ENCODE peak calls at places on chromosomes 12 and 14, in nine cellular contexts. One of them, this sample, is unnamed.

GRCh38 chr14:80356413-80356812 is 145.1 kb upstream of the DIO2 start:
- DNase-seq in HL-60: no peak
- DNase-seq in transverse colon: no peak
- DNase-seq in GM23338: peak
- DNase-seq in vagina: no peak
- DNase-seq in suprapubic skin: no peak
- DNase-seq in HCT116: no peak
- DNase-seq in spleen: no peak
- DNase-seq in GM12878: no peak
- DNase-seq in this sample: no peak

GRCh38 chr14:99891900-99892299 is 98.7 kb downstream of the EML1 start:
- DNase-seq in HL-60: no peak
- DNase-seq in transverse colon: no peak
- DNase-seq in GM23338: no peak
- DNase-seq in vagina: no peak
- DNase-seq in suprapubic skin: no peak
- DNase-seq in HCT116: no peak
- DNase-seq in spleen: no peak
- DNase-seq in GM12878: no peak
- DNase-seq in this sample: no peak

GRCh38 chr12:111451649-111452129 is 46.0 kb downstream of the SH2B3 start:
- DNase-seq in HL-60: peak
- DNase-seq in transverse colon: no peak
- DNase-seq in GM23338: peak
- DNase-seq in vagina: peak
- DNase-seq in suprapubic skin: no peak
- DNase-seq in HCT116: peak
- DNase-seq in spleen: no peak
- DNase-seq in GM12878: no peak
- DNase-seq in this sample: peak

GRCh38 chr14:88831285-88831684 is 6.8 kb downstream of the TTC8 start:
- DNase-seq in HL-60: no peak
- DNase-seq in transverse colon: no peak
- DNase-seq in GM23338: no peak
- DNase-seq in vagina: no peak
- DNase-seq in suprapubic skin: no peak
- DNase-seq in HCT116: peak
- DNase-seq in spleen: no peak
- DNase-seq in GM12878: no peak
- DNase-seq in this sample: no peak

GRCh38 chr12:130972589-130972950 is 18.9 kb downstream of the ADGRD1 start:
- DNase-seq in HL-60: no peak
- DNase-seq in transverse colon: no peak
- DNase-seq in GM23338: no peak
- DNase-seq in vagina: no peak
- DNase-seq in suprapubic skin: no peak
- DNase-seq in HCT116: no peak
- DNase-seq in spleen: peak
- DNase-seq in GM12878: no peak
- DNase-seq in this sample: no peak

GRCh38 chr14:20195911-20196310 is 5.2 kb downstream of the OR11G2 start:
- DNase-seq in HL-60: no peak
- DNase-seq in transverse colon: no peak
- DNase-seq in GM23338: no peak
- DNase-seq in vagina: no peak
- DNase-seq in suprapubic skin: no peak
- DNase-seq in HCT116: no peak
- DNase-seq in spleen: no peak
- DNase-seq in GM12878: no peak
- DNase-seq in this sample: no peak

GRCh38 chr12:120055231-120055630 is 61.3 kb downstream of the RAB35 start:
- DNase-seq in HL-60: no peak
- DNase-seq in transverse colon: no peak
- DNase-seq in GM23338: no peak
- DNase-seq in vagina: no peak
- DNase-seq in suprapubic skin: no peak
- DNase-seq in HCT116: no peak
- DNase-seq in spleen: no peak
- DNase-seq in GM12878: no peak
- DNase-seq in this sample: no peak

GRCh38 chr14:89848165-89848564 is 106.4 kb downstream of the EFCAB11 start:
- DNase-seq in HL-60: no peak
- DNase-seq in transverse colon: no peak
- DNase-seq in GM23338: peak
- DNase-seq in vagina: no peak
- DNase-seq in suprapubic skin: no peak
- DNase-seq in HCT116: no peak
- DNase-seq in spleen: no peak
- DNase-seq in GM12878: no peak
- DNase-seq in this sample: no peak

GRCh38 chr12:19546611-19547162 is 107.4 kb downstream of the AEBP2 start:
- DNase-seq in HL-60: no peak
- DNase-seq in transverse colon: no peak
- DNase-seq in GM23338: no peak
- DNase-seq in vagina: no peak
- DNase-seq in suprapubic skin: no peak
- DNase-seq in HCT116: no peak
- DNase-seq in spleen: no peak
- DNase-seq in GM12878: no peak
- DNase-seq in this sample: no peak

GRCh38 chr14:61519106-61519505 is 176.2 kb upstream of the HIF1A start:
- DNase-seq in HL-60: no peak
- DNase-seq in transverse colon: no peak
- DNase-seq in GM23338: no peak
- DNase-seq in vagina: no peak
- DNase-seq in suprapubic skin: no peak
- DNase-seq in HCT116: no peak
- DNase-seq in spleen: no peak
- DNase-seq in GM12878: no peak
- DNase-seq in this sample: no peak

GRCh38 chr12:3964404-3964803 is 91.2 kb upstream of the PARP11 start:
- DNase-seq in HL-60: peak
- DNase-seq in transverse colon: no peak
- DNase-seq in GM23338: peak
- DNase-seq in vagina: no peak
- DNase-seq in suprapubic skin: no peak
- DNase-seq in HCT116: peak
- DNase-seq in spleen: no peak
- DNase-seq in GM12878: no peak
- DNase-seq in this sample: no peak

GRCh38 chr14:53963491-53964227 is 7.0 kb upstream of the BMP4 start:
- DNase-seq in HL-60: no peak
- DNase-seq in transverse colon: peak
- DNase-seq in GM23338: peak
- DNase-seq in vagina: no peak
- DNase-seq in suprapubic skin: peak
- DNase-seq in HCT116: no peak
- DNase-seq in spleen: no peak
- DNase-seq in GM12878: no peak
- DNase-seq in this sample: no peak

GRCh38 chr12:73110816-73111215 is 838.6 kb downstream of the TRHDE start:
- DNase-seq in HL-60: no peak
- DNase-seq in transverse colon: no peak
- DNase-seq in GM23338: no peak
- DNase-seq in vagina: no peak
- DNase-seq in suprapubic skin: no peak
- DNase-seq in HCT116: no peak
- DNase-seq in spleen: no peak
- DNase-seq in GM12878: no peak
- DNase-seq in this sample: no peak

GRCh38 chr12:86929962-86930361 is 673.8 kb upstream of the MGAT4C start:
- DNase-seq in HL-60: no peak
- DNase-seq in transverse colon: no peak
- DNase-seq in GM23338: no peak
- DNase-seq in vagina: no peak
- DNase-seq in suprapubic skin: no peak
- DNase-seq in HCT116: no peak
- DNase-seq in spleen: no peak
- DNase-seq in GM12878: no peak
- DNase-seq in this sample: no peak
- TF ChIP-seq POLR2AphosphoS5 in HL-60: no peak
- TF ChIP-seq POLR2AphosphoS5 in transverse colon: no peak
- TF ChIP-seq POLR2AphosphoS5 in GM23338: no peak
- TF ChIP-seq POLR2AphosphoS5 in vagina: no peak
- TF ChIP-seq POLR2AphosphoS5 in suprapubic skin: no peak
- TF ChIP-seq POLR2AphosphoS5 in HCT116: no peak
- TF ChIP-seq POLR2AphosphoS5 in spleen: no peak
- TF ChIP-seq POLR2AphosphoS5 in GM12878: no peak
- TF ChIP-seq POLR2AphosphoS5 in this sample: no peak

DNA sequence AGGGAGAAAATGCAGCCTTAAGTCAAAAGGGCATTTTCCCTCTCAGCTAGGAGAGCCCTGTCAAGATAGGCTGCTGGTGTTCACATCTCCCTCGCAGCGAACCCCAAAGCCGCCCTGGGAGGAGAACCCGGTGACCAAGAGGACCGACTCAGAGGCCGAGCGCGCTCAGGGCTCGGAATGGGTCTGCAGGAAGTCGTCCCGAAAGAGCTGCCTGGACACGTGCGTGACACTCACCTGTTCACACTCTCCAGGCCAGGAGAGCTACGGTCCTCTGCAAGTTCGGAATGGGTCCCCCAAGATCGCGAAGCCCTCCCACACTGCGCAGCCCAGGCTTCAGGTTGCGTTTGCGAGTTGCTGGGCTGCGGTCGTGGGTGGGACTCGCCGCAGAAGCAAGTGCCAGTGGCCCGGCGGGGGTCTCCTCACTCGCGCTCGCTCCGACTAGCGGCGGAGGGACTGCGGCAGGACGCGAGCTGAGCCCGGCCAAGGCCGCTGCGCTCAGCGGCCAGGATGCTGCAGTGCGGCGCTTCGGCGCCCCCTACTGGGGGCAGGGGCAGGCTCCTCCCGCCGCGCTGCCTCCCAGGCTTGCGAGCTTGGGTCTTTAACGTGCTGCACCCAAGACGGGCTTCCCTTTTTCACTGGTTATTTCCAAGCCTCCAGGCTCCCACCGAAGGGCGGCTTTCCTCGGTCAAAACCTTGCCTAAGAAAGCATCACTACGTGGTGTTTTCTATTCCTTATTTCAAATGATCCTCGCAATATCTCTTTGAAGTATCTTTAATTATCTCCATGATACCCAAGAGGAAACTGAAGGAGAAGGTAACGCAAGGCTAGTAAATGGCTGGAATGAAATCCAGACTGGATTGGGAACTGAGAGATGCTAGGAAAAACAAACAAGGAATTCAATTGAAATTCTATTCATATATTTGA is at the start of gene RERG:
- DNase-seq in HL-60: peak
- DNase-seq in transverse colon: peak
- DNase-seq in GM23338: peak
- DNase-seq in vagina: peak
- DNase-seq in suprapubic skin: peak
- DNase-seq in HCT116: peak
- DNase-seq in spleen: peak
- DNase-seq in GM12878: peak
- DNase-seq in this sample: no peak
- H3K4me3 ChIP-seq in HL-60: no peak
- H3K4me3 ChIP-seq in transverse colon: peak
- H3K4me3 ChIP-seq in GM23338: peak
- H3K4me3 ChIP-seq in vagina: peak
- H3K4me3 ChIP-seq in suprapubic skin: peak
- H3K4me3 ChIP-seq in HCT116: peak
- H3K4me3 ChIP-seq in spleen: peak
- H3K4me3 ChIP-seq in GM12878: no peak
- H3K4me3 ChIP-seq in this sample: peak

DNA sequence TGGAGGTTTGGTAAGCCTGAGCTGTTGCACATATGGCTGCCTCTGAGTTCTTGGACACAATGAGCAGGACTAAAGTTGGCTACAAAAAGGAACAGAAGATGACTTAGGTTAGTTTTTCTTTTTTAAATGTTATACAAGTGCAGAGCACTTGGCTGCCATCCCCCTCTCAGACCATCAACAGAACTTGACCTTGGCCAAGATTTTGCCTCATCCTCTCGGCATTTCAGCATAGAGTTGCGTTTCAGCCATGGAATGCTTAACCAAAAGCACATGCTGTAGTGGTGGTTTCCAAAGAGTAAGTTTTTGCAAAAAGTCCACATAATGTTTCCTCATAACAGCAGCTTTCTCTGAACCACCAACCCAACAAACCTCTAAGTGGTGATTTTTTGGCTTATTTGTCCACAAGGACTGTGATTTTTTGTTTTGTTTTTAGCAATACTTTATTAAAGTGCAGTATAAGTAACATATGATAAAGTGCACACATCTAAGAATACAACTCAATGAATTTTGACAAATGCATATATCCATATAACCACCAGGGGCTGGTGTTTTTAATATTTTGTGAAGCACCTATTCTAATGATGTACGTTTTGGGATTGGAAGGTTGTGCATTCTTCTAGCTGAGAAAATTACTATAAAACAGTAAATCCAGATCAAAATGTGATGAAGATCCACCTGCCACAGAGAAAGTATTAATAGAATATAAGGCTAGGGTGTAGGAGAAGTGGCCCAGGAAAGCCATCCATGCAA is 12.1 kb upstream of the GALNT16 start:
- DNase-seq in HL-60: no peak
- DNase-seq in transverse colon: peak
- DNase-seq in GM23338: no peak
- DNase-seq in vagina: peak
- DNase-seq in suprapubic skin: peak
- DNase-seq in HCT116: no peak
- DNase-seq in spleen: no peak
- DNase-seq in GM12878: no peak
- DNase-seq in this sample: no peak
- TF ChIP-seq POLR2AphosphoS5 in HL-60: no peak
- TF ChIP-seq POLR2AphosphoS5 in transverse colon: peak
- TF ChIP-seq POLR2AphosphoS5 in GM23338: no peak
- TF ChIP-seq POLR2AphosphoS5 in vagina: peak
- TF ChIP-seq POLR2AphosphoS5 in suprapubic skin: no peak
- TF ChIP-seq POLR2AphosphoS5 in HCT116: no peak
- TF ChIP-seq POLR2AphosphoS5 in spleen: no peak
- TF ChIP-seq POLR2AphosphoS5 in GM12878: no peak
- TF ChIP-seq POLR2AphosphoS5 in this sample: peak

DNA sequence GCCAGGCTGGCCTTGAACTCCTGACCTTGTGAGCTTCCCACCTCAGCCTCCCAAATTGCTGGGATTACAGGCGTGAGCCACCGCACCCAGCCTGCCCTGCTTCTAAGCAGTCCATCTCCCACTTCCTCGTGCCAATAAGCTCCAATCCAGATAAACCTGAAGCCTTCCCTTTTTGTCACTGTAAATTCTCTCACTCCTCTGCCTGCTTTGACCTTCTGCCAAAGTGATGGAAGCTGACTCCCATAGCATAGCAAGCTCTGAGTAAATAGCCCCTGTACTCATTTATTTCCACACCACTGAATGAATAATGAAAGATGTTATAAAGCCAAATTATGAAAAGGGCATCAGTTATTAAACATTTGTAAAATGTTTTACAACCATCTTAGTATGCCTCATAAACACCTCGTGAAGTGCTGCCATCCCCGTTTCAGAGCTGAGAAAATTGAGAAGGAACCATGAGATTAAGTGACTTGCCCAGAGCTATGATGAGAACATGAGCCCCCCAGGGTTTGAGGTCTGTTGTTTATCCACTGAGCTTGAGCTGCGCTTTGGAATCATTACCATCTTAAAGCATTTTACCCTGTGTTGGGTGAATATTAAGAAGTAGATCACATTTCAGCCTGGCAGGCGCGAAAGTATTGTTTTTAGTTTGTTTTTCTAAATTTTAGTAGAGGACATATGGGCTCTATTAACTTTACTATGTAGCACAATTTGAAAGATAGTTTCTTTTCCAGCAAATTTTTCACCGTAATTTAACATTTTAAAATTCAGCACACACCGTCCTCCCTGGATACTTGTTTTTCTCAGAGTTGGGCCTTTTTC is 30.3 kb downstream of the MANSC1 start:
- DNase-seq in HL-60: no peak
- DNase-seq in transverse colon: peak
- DNase-seq in GM23338: peak
- DNase-seq in vagina: no peak
- DNase-seq in suprapubic skin: no peak
- DNase-seq in HCT116: no peak
- DNase-seq in spleen: peak
- DNase-seq in GM12878: no peak
- DNase-seq in this sample: no peak
- H3K4me3 ChIP-seq in HL-60: no peak
- H3K4me3 ChIP-seq in transverse colon: peak
- H3K4me3 ChIP-seq in GM23338: no peak
- H3K4me3 ChIP-seq in vagina: peak
- H3K4me3 ChIP-seq in suprapubic skin: peak
- H3K4me3 ChIP-seq in HCT116: no peak
- H3K4me3 ChIP-seq in spleen: no peak
- H3K4me3 ChIP-seq in GM12878: no peak
- H3K4me3 ChIP-seq in this sample: peak